ENCODE peak calls at places on chromosomes 3 and 15, in eight cellular contexts. One of them, this sample, is unnamed.

GRCh38 chr3:16529264-16529663 is 15.8 kb upstream of the RFTN1 start:
- DNase-seq in right cardiac atrium: no peak
- DNase-seq in stimulated activated CD8-positive, alpha-beta memory T cell treated with anti-CD3 and anti-CD28 coated beads, Interleukin-2, amount 100 ng/mL, for 48 hours: no peak
- DNase-seq in A549: no peak
- DNase-seq in HFFc6: no peak
- DNase-seq in ureter: no peak
- DNase-seq in heart right ventricle: no peak
- DNase-seq in left ventricle myocardium inferior: no peak
- DNase-seq in this sample: no peak

GRCh38 chr15:22992026-22992331 is 11.8 kb upstream of the CYFIP1 start:
- DNase-seq in right cardiac atrium: no peak
- DNase-seq in stimulated activated CD8-positive, alpha-beta memory T cell treated with anti-CD3 and anti-CD28 coated beads, Interleukin-2, amount 100 ng/mL, for 48 hours: no peak
- DNase-seq in A549: no peak
- DNase-seq in HFFc6: no peak
- DNase-seq in ureter: no peak
- DNase-seq in heart right ventricle: no peak
- DNase-seq in left ventricle myocardium inferior: no peak
- DNase-seq in this sample: no peak

GRCh38 chr15:55823191-55823670 is 80.3 kb upstream of the PRTG start:
- DNase-seq in right cardiac atrium: no peak
- DNase-seq in stimulated activated CD8-positive, alpha-beta memory T cell treated with anti-CD3 and anti-CD28 coated beads, Interleukin-2, amount 100 ng/mL, for 48 hours: no peak
- DNase-seq in A549: no peak
- DNase-seq in HFFc6: peak
- DNase-seq in ureter: no peak
- DNase-seq in heart right ventricle: no peak
- DNase-seq in left ventricle myocardium inferior: no peak
- DNase-seq in this sample: no peak

GRCh38 chr3:135516143-135516542 is 449.4 kb upstream of the PPP2R3A start:
- DNase-seq in right cardiac atrium: no peak
- DNase-seq in stimulated activated CD8-positive, alpha-beta memory T cell treated with anti-CD3 and anti-CD28 coated beads, Interleukin-2, amount 100 ng/mL, for 48 hours: no peak
- DNase-seq in A549: peak
- DNase-seq in HFFc6: peak
- DNase-seq in ureter: no peak
- DNase-seq in heart right ventricle: no peak
- DNase-seq in left ventricle myocardium inferior: no peak
- DNase-seq in this sample: no peak

GRCh38 chr3:180048840-180049239 is 12.1 kb upstream of the PEX5L start:
- DNase-seq in right cardiac atrium: no peak
- DNase-seq in stimulated activated CD8-positive, alpha-beta memory T cell treated with anti-CD3 and anti-CD28 coated beads, Interleukin-2, amount 100 ng/mL, for 48 hours: no peak
- DNase-seq in A549: no peak
- DNase-seq in HFFc6: peak
- DNase-seq in ureter: no peak
- DNase-seq in heart right ventricle: no peak
- DNase-seq in left ventricle myocardium inferior: no peak
- DNase-seq in this sample: no peak

GRCh38 chr3:55292360-55292759 is 194.7 kb downstream of the WNT5A start:
- DNase-seq in right cardiac atrium: no peak
- DNase-seq in stimulated activated CD8-positive, alpha-beta memory T cell treated with anti-CD3 and anti-CD28 coated beads, Interleukin-2, amount 100 ng/mL, for 48 hours: no peak
- DNase-seq in A549: no peak
- DNase-seq in HFFc6: no peak
- DNase-seq in ureter: no peak
- DNase-seq in heart right ventricle: no peak
- DNase-seq in left ventricle myocardium inferior: no peak
- DNase-seq in this sample: no peak

GRCh38 chr3:57112206-57112605 is 51.7 kb downstream of the SPATA12 start:
- DNase-seq in right cardiac atrium: no peak
- DNase-seq in stimulated activated CD8-positive, alpha-beta memory T cell treated with anti-CD3 and anti-CD28 coated beads, Interleukin-2, amount 100 ng/mL, for 48 hours: no peak
- DNase-seq in A549: peak
- DNase-seq in HFFc6: no peak
- DNase-seq in ureter: no peak
- DNase-seq in heart right ventricle: no peak
- DNase-seq in left ventricle myocardium inferior: no peak
- DNase-seq in this sample: no peak

GRCh38 chr15:31197497-31198414 is 96.2 kb upstream of the TRPM1 start:
- DNase-seq in right cardiac atrium: no peak
- DNase-seq in stimulated activated CD8-positive, alpha-beta memory T cell treated with anti-CD3 and anti-CD28 coated beads, Interleukin-2, amount 100 ng/mL, for 48 hours: peak
- DNase-seq in A549: peak
- DNase-seq in HFFc6: peak
- DNase-seq in ureter: no peak
- DNase-seq in heart right ventricle: peak
- DNase-seq in left ventricle myocardium inferior: peak
- DNase-seq in this sample: peak

GRCh38 chr3:127546970-127547733 is 43.4 kb downstream of the TPRA1 start:
- DNase-seq in right cardiac atrium: no peak
- DNase-seq in stimulated activated CD8-positive, alpha-beta memory T cell treated with anti-CD3 and anti-CD28 coated beads, Interleukin-2, amount 100 ng/mL, for 48 hours: no peak
- DNase-seq in A549: no peak
- DNase-seq in HFFc6: no peak
- DNase-seq in ureter: no peak
- DNase-seq in heart right ventricle: peak
- DNase-seq in left ventricle myocardium inferior: peak
- DNase-seq in this sample: no peak

GRCh38 chr3:100875239-100875638 is 118.0 kb downstream of the ABI3BP start:
- DNase-seq in right cardiac atrium: peak
- DNase-seq in stimulated activated CD8-positive, alpha-beta memory T cell treated with anti-CD3 and anti-CD28 coated beads, Interleukin-2, amount 100 ng/mL, for 48 hours: no peak
- DNase-seq in A549: no peak
- DNase-seq in HFFc6: peak
- DNase-seq in ureter: peak
- DNase-seq in heart right ventricle: peak
- DNase-seq in left ventricle myocardium inferior: peak
- DNase-seq in this sample: no peak

GRCh38 chr3:107956991-107957467 is 133.8 kb downstream of the CD47 start:
- DNase-seq in right cardiac atrium: peak
- DNase-seq in stimulated activated CD8-positive, alpha-beta memory T cell treated with anti-CD3 and anti-CD28 coated beads, Interleukin-2, amount 100 ng/mL, for 48 hours: no peak
- DNase-seq in A549: no peak
- DNase-seq in HFFc6: no peak
- DNase-seq in ureter: peak
- DNase-seq in heart right ventricle: peak
- DNase-seq in left ventricle myocardium inferior: peak
- DNase-seq in this sample: no peak

GRCh38 chr3:128734523-128735189 is 8.7 kb downstream of the RAB7A start:
- DNase-seq in right cardiac atrium: no peak
- DNase-seq in stimulated activated CD8-positive, alpha-beta memory T cell treated with anti-CD3 and anti-CD28 coated beads, Interleukin-2, amount 100 ng/mL, for 48 hours: no peak
- DNase-seq in A549: no peak
- DNase-seq in HFFc6: no peak
- DNase-seq in ureter: no peak
- DNase-seq in heart right ventricle: no peak
- DNase-seq in left ventricle myocardium inferior: no peak
- DNase-seq in this sample: no peak

GRCh38 chr3:32374788-32375595 is 16.7 kb upstream of the CMTM7 start:
- DNase-seq in right cardiac atrium: no peak
- DNase-seq in stimulated activated CD8-positive, alpha-beta memory T cell treated with anti-CD3 and anti-CD28 coated beads, Interleukin-2, amount 100 ng/mL, for 48 hours: peak
- DNase-seq in A549: peak
- DNase-seq in HFFc6: peak
- DNase-seq in ureter: peak
- DNase-seq in heart right ventricle: no peak
- DNase-seq in left ventricle myocardium inferior: no peak
- DNase-seq in this sample: peak

GRCh38 chr3:194058189-194058571 is 77.8 kb upstream of the HES1 start:
- DNase-seq in right cardiac atrium: peak
- DNase-seq in stimulated activated CD8-positive, alpha-beta memory T cell treated with anti-CD3 and anti-CD28 coated beads, Interleukin-2, amount 100 ng/mL, for 48 hours: no peak
- DNase-seq in A549: no peak
- DNase-seq in HFFc6: no peak
- DNase-seq in ureter: peak
- DNase-seq in heart right ventricle: peak
- DNase-seq in left ventricle myocardium inferior: peak
- DNase-seq in this sample: peak

GRCh38 chr3:15431256-15431837 is 3.9 kb downstream of the EAF1 start:
- DNase-seq in right cardiac atrium: no peak
- DNase-seq in stimulated activated CD8-positive, alpha-beta memory T cell treated with anti-CD3 and anti-CD28 coated beads, Interleukin-2, amount 100 ng/mL, for 48 hours: no peak
- DNase-seq in A549: no peak
- DNase-seq in HFFc6: no peak
- DNase-seq in ureter: no peak
- DNase-seq in heart right ventricle: no peak
- DNase-seq in left ventricle myocardium inferior: no peak
- DNase-seq in this sample: no peak

GRCh38 chr3:45537960-45538640 is 56.5 kb upstream of the LIMD1 start:
- DNase-seq in right cardiac atrium: peak
- DNase-seq in stimulated activated CD8-positive, alpha-beta memory T cell treated with anti-CD3 and anti-CD28 coated beads, Interleukin-2, amount 100 ng/mL, for 48 hours: no peak
- DNase-seq in A549: no peak
- DNase-seq in HFFc6: no peak
- DNase-seq in ureter: peak
- DNase-seq in heart right ventricle: peak
- DNase-seq in left ventricle myocardium inferior: peak
- DNase-seq in this sample: no peak

GRCh38 chr3:169847896-169848295 is 21.8 kb downstream of the LRRC31 start:
- DNase-seq in right cardiac atrium: no peak
- DNase-seq in stimulated activated CD8-positive, alpha-beta memory T cell treated with anti-CD3 and anti-CD28 coated beads, Interleukin-2, amount 100 ng/mL, for 48 hours: no peak
- DNase-seq in A549: no peak
- DNase-seq in HFFc6: no peak
- DNase-seq in ureter: no peak
- DNase-seq in heart right ventricle: no peak
- DNase-seq in left ventricle myocardium inferior: no peak
- DNase-seq in this sample: no peak

GRCh38 chr3:147737411-147737810 is 328.2 kb downstream of the ZIC1 start:
- DNase-seq in right cardiac atrium: no peak
- DNase-seq in stimulated activated CD8-positive, alpha-beta memory T cell treated with anti-CD3 and anti-CD28 coated beads, Interleukin-2, amount 100 ng/mL, for 48 hours: no peak
- DNase-seq in A549: no peak
- DNase-seq in HFFc6: no peak
- DNase-seq in ureter: no peak
- DNase-seq in heart right ventricle: no peak
- DNase-seq in left ventricle myocardium inferior: no peak
- DNase-seq in this sample: no peak

GRCh38 chr15:92749172-92749571 is 93.6 kb upstream of the FAM174B start:
- DNase-seq in right cardiac atrium: no peak
- DNase-seq in stimulated activated CD8-positive, alpha-beta memory T cell treated with anti-CD3 and anti-CD28 coated beads, Interleukin-2, amount 100 ng/mL, for 48 hours: no peak
- DNase-seq in A549: no peak
- DNase-seq in HFFc6: no peak
- DNase-seq in ureter: no peak
- DNase-seq in heart right ventricle: no peak
- DNase-seq in left ventricle myocardium inferior: no peak
- DNase-seq in this sample: no peak

This sample was measured in CD4-positive, alpha-beta T cell.